ENCODE peak calls at places on chromosomes 13 and 19, in seven cellular contexts. J is cardiac muscle cell, V is Peyer's patch, C is astrocyte, E is IMR-90, Y is GM23248, I is GM04504. Q is an unnamed sample.

GRCh38 chr19:2476451-2477140 is 669 bp downstream of the GADD45B start:
- DNase-seq in J (peak), V (peak), C (peak), E (peak), Y (peak), I (no peak), Q (peak)

GRCh38 chr19:38049105-38049649 is 142.2 kb downstream of the SIPA1L3 start:
- DNase-seq in J (peak), V (peak), C (no peak), E (no peak), Y (no peak), I (peak), Q (peak)

GRCh38 chr19:34274827-34275625 is 20.7 kb downstream of the GARRE1 start:
- DNase-seq in J (peak), V (no peak), C (peak), E (peak), Y (peak), I (peak), Q (no peak)

GRCh38 chr19:49564616-49565045 is 15.7 kb downstream of the NOSIP start:
- DNase-seq in J (no peak), V (no peak), C (no peak), E (no peak), Y (no peak), I (no peak), Q (no peak)

GRCh38 chr19:15223649-15224371 is 8.4 kb downstream of the EPHX3 start:
- DNase-seq in J (peak), V (no peak), C (no peak), E (no peak), Y (peak), I (no peak), Q (no peak)

GRCh38 chr19:16801599-16801998 is 27.6 kb upstream of the SIN3B start:
- DNase-seq in J (peak), V (no peak), C (peak), E (peak), Y (peak), I (peak), Q (no peak)

GRCh38 chr19:35736913-35737886 is 5.1 kb downstream of the IGFLR1 start:
- DNase-seq in J (no peak), V (no peak), C (no peak), E (no peak), Y (peak), I (no peak), Q (no peak)

GRCh38 chr13:113638173-113638746 is 19.7 kb downstream of the ATP4B start:
- DNase-seq in J (no peak), V (peak), C (no peak), E (no peak), Y (no peak), I (no peak), Q (no peak)

GRCh38 chr13:51221674-51222509 is at the start of gene FAM124A:
- DNase-seq in J (peak), V (peak), C (no peak), E (peak), Y (peak), I (no peak), Q (peak)

GRCh38 chr13:51262501-51263211 is 40.5 kb downstream of the FAM124A start:
- DNase-seq in J (no peak), V (no peak), C (no peak), E (no peak), Y (no peak), I (no peak), Q (no peak)

GRCh38 chr19:40576181-40576584 is 490 bp upstream of the SHKBP1 start:
- DNase-seq in J (no peak), V (no peak), C (no peak), E (no peak), Y (no peak), I (no peak), Q (no peak)

GRCh38 chr13:50615234-50615633 is 228.3 kb downstream of the DLEU7 start:
- DNase-seq in J (no peak), V (no peak), C (no peak), E (no peak), Y (no peak), I (no peak), Q (no peak)

GRCh38 chr13:109160887-109161669 is 531.7 kb downstream of the MYO16 start:
- DNase-seq in J (no peak), V (no peak), C (no peak), E (no peak), Y (no peak), I (no peak), Q (no peak)

GRCh38 chr19:5037936-5038335 is 69.0 kb downstream of the KDM4B start:
- DNase-seq in J (no peak), V (no peak), C (no peak), E (no peak), Y (peak), I (no peak), Q (no peak)

GRCh38 chr19:49229416-49229815 is 71.8 kb downstream of the TRPM4 start:
- DNase-seq in J (no peak), V (no peak), C (no peak), E (no peak), Y (no peak), I (no peak), Q (no peak)

GRCh38 chr19:16497042-16497441 is 848 bp downstream of the C19orf44 start:
- DNase-seq in J (no peak), V (no peak), C (no peak), E (no peak), Y (peak), I (no peak), Q (no peak)

GRCh38 chr13:34816543-34816942 is 125.5 kb upstream of the NBEA start:
- DNase-seq in J (peak), V (no peak), C (peak), E (no peak), Y (peak), I (peak), Q (no peak)

GRCh38 chr13:109198585-109198984 is 569.2 kb downstream of the MYO16 start:
- DNase-seq in J (no peak), V (no peak), C (peak), E (peak), Y (peak), I (no peak), Q (no peak)

GRCh38 chr19:51693246-51693645 is at the start of gene SPACA6:
- DNase-seq in J (no peak), V (peak), C (no peak), E (no peak), Y (no peak), I (no peak), Q (no peak)

GRCh38 chr19:53076984-53077383 is 26.2 kb downstream of the ZNF160 start:
- DNase-seq in J (peak), V (no peak), C (peak), E (peak), Y (peak), I (no peak), Q (no peak)

GRCh38 chr13:80050252-80050651 is 290.7 kb downstream of the SPRY2 start:
- DNase-seq in J (peak), V (no peak), C (peak), E (peak), Y (peak), I (no peak), Q (no peak)

GRCh38 chr19:21396893-21397572 is at the start of gene ZNF493:
- DNase-seq in J (peak), V (peak), C (peak), E (peak), Y (peak), I (peak), Q (peak)

GRCh38 chr13:76300688-76301087 is 585.5 kb downstream of the KCTD12 start:
- DNase-seq in J (no peak), V (no peak), C (no peak), E (no peak), Y (no peak), I (no peak), Q (no peak)

GRCh38 chr13:31794452-31794851 is 55.1 kb downstream of the RXFP2 start:
- DNase-seq in J (peak), V (no peak), C (no peak), E (no peak), Y (no peak), I (no peak), Q (no peak)

Q was measured in CD4-positive, alpha-beta memory T cell.